ENCODE peak calls at places on chromosomes 13 and 19, in six cellular contexts. P, A, T, M, L and O are unnamed samples.

GRCh38 chr19:32901504-32902161 is 32.1 kb upstream of the SLC7A9 start:
- DNase-seq in M (no peak), A (no peak), P (no peak), L (no peak), T (no peak), O (no peak)

GRCh38 chr19:525857-526419 is 5.6 kb upstream of the CDC34 start:
- DNase-seq in P (no peak), L (no peak), A (no peak), T (no peak), M (no peak), O (no peak)

GRCh38 chr19:3146677-3147100 is 10.9 kb downstream of the GNA15 start:
- DNase-seq in M (peak; percentile 71), L (peak; percentile 21), T (peak; percentile 96), A (no peak), P (no peak), O (peak; percentile 16)

GRCh38 chr13:25232937-25233515 is 54.3 kb downstream of the MTMR6 start:
- DNase-seq in M (peak; percentile 34), A (no peak), L (peak; percentile 41), T (no peak), P (peak; percentile 19), O (no peak)

GRCh38 chr13:20609145-20609544 is 42.2 kb downstream of the IFT88 start:
- DNase-seq in M (no peak), L (no peak), P (no peak), A (no peak), T (no peak), O (no peak)

GRCh38 chr13:35994131-35994966 is 136.8 kb downstream of the DCLK1 start:
- DNase-seq in P (no peak), T (no peak), M (no peak), L (no peak), A (no peak), O (no peak)

GRCh38 chr13:77986699-77987098 is 68.1 kb upstream of the EDNRB start:
- DNase-seq in P (no peak), L (no peak), T (no peak), A (no peak), M (no peak), O (no peak)

GRCh38 chr13:27425151-27425917 is 915 bp downstream of the GTF3A start:
- DNase-seq in L (no peak), M (no peak), P (no peak), A (no peak), T (peak; percentile 47), O (no peak)

GRCh38 chr19:58252102-58252685 is 23.5 kb downstream of the ZNF544 start:
- DNase-seq in P (no peak), M (no peak), L (no peak), T (no peak), A (no peak), O (no peak)

GRCh38 chr19:609001-609340 is 19.3 kb downstream of the HCN2 start:
- DNase-seq in P (no peak), L (no peak), M (no peak), T (no peak), A (no peak), O (no peak)

GRCh38 chr13:76634431-76635191 is 251.6 kb downstream of the KCTD12 start:
- DNase-seq in P (no peak), M (no peak), A (no peak), L (no peak), T (no peak), O (no peak)

GRCh38 chr19:54081032-54081431 is at the start of gene TARM1:
- DNase-seq in M (no peak), P (no peak), T (no peak), A (no peak), L (no peak), O (no peak)

DNA sequence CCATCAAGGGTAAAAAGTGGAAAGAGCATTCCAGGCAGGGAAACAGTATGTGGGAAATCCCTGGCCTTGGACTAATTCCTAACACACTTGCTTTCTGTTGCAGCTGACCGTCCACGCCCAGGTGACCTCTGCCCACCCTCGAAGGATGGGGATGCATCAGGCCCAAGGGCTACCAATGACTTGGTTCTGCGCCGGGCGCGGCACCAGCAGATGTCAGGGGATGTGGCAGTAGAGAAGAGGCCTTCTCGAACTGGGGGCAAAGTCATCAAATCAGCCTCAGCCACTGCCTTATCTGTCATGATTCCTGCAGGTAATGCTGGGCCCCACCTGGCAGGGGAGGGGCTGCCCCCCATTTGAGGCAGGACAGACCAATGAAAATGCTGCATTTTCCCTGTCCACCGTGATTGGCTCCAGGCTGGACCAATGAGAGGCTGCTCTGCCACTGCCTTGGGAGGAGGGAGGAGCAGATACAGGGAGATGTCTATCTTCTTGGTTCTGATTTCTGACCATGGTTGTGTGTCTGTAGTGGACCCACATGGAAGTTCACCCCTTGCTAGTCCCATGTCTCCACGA is 12.6 kb downstream of the DNASE2 start:
- DNase-seq in M (peak; percentile 64), L (no peak), P (no peak), A (no peak), T (peak; percentile 76), O (no peak)
- TF ChIP-seq ZNF274 in M (no peak), L (no peak), P (no peak), A (no peak), T (no peak), O (no peak)

DNA sequence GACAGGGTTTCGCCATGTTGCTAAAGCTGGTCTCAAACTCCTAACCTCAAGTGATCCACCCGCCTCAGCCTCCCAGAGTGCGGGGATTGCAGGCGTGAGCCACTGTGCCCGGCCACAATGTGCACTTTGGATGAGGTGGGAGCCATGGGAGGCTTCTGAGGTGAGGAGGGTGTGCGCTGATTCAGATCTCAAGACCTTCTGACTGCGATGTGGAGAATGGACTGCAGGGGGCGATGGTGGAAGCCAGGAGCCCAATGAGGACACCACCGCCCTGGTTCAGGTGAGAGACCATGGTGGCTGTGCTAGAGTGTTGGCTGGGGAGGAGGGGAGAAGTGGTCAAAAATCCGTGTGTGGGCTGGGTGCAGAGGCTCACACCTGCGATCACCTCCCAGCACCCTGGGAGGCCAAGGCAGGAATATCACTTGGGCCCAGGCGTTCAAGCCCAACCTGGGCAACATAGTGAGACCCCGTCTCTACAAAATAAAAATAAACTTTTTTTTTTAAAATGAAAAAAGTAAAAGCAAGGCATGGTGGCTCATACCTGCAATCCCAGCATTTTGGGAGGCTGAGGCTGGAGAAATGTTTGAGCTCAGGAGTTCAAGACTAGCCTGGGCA is 5.6 kb downstream of the INAFM1 start:
- DNase-seq in M (peak; percentile 79), T (peak; percentile 93), L (peak; percentile 42), P (no peak), A (no peak), O (no peak)
- TF ChIP-seq ZNF274 in M (no peak), T (no peak), L (no peak), P (no peak), A (no peak), O (no peak)

DNA sequence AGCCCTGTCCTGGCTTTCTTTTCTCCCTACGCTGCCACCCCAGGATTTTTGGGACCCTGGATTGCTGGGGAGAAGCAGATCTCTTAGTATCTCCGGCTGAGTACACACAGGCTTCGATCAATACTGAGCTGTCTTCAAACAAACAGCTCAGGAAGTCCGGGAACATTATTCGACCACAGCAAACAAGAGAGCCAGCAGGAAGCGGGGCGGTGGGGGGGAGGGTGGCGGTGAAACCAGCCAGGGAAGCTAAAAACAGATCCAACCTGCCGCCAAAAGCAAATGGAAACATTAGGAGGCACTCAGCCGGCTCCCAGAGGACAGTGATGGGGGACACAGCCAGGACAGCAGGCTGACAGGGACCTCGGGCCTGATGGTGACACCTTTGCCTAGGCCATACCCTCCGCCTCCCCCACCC is 12.2 kb upstream of the BCAM start:
- DNase-seq in P (no peak), A (no peak), M (no peak), L (peak; percentile 96), T (no peak), O (no peak)
- TF ChIP-seq ZNF274 in P (no peak), A (no peak), M (no peak), L (no peak), T (no peak), O (no peak)

DNA sequence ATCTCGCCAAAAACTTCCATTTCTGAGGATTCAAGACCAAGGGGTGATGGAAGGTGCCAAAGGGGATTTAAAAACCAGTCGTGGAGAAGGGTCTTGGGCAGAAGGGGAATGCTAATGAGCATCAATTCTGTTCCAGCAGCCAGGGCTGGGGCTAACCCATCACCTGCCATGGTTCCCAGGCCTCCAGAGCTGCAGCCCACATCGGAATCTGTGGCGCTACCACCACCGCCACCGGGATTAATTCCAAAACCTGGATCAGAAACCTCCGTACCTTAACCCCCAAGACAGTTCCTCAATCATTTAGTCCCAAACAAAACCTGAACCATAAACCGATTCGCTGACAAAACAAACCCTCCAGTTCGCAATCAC is 591 bp downstream of the ZNF615 start:
- DNase-seq in T (no peak), L (no peak), P (no peak), A (no peak), M (no peak), O (no peak)
- TF ChIP-seq ZNF274 in T (no peak), L (no peak), P (no peak), A (no peak), M (no peak), O (no peak)